ENCODE peak calls at places on chromosomes 13 and 19, in four cellular contexts. S is SK-N-SH, Q is tibial nerve, U is lower lobe of right lung. R is an unnamed sample. For H3K4me1, the result is how much of the 10 kb centered on the place peaks cover.

GRCh38 chr19:36115453-36116343 is at the start of gene TBCB:
- DNase-seq in S (peak), Q (peak), U (peak), R (no peak)

GRCh38 chr13:107721436-107721835 is 493.9 kb downstream of the LIG4 start:
- DNase-seq in U (no peak), Q (no peak), S (peak), R (no peak)

GRCh38 chr13:109336730-109337129 is 449.7 kb downstream of the IRS2 start:
- DNase-seq in Q (no peak), S (no peak), U (no peak), R (no peak)

GRCh38 chr19:7622933-7623685 is 6.2 kb downstream of the XAB2 start:
- DNase-seq in U (no peak), Q (no peak), S (no peak), R (no peak)

GRCh38 chr19:44951179-44952159 is 3.7 kb upstream of the CLPTM1 start:
- DNase-seq in U (no peak), S (peak), Q (peak), R (peak)

GRCh38 chr13:59490651-59491050 is 673.1 kb downstream of the DIAPH3 start:
- DNase-seq in S (no peak), U (no peak), Q (no peak), R (no peak)

GRCh38 chr13:40438999-40439797 is 227.2 kb downstream of the FOXO1 start:
- DNase-seq in S (no peak), Q (no peak), U (no peak), R (no peak)

GRCh38 chr13:107835339-107836018 is 379.9 kb downstream of the LIG4 start:
- DNase-seq in Q (no peak), U (no peak), S (no peak), R (no peak)

GRCh38 chr19:38061294-38061693 is 154.3 kb downstream of the SIPA1L3 start:
- DNase-seq in Q (no peak), S (no peak), U (no peak), R (no peak)

GRCh38 chr13:20411638-20412342 is 113.9 kb downstream of the CRYL1 start:
- DNase-seq in S (no peak), U (no peak), Q (no peak), R (no peak)

GRCh38 chr13:103469771-103470170 is 403.6 kb upstream of the SLC10A2 start:
- DNase-seq in Q (no peak), S (no peak), U (no peak), R (no peak)

GRCh38 chr19:29515706-29516357 is 10.0 kb upstream of the VSTM2B start:
- DNase-seq in U (peak), Q (no peak), S (no peak), R (no peak)

GRCh38 chr19:18507021-18507726 is 14.7 kb downstream of the ELL start:
- DNase-seq in U (no peak), Q (no peak), S (peak), R (no peak)

GRCh38 chr19:18506545-18506944 is 15.3 kb downstream of the ELL start:
- DNase-seq in U (no peak), Q (no peak), S (no peak), R (no peak)

GRCh38 chr19:18506101-18506534 is 15.8 kb downstream of the ELL start:
- DNase-seq in Q (no peak), S (no peak), U (no peak), R (no peak)

GRCh38 chr19:18508585-18508984 is 13.3 kb downstream of the ELL start:
- DNase-seq in U (no peak), S (no peak), Q (no peak), R (no peak)

DNA sequence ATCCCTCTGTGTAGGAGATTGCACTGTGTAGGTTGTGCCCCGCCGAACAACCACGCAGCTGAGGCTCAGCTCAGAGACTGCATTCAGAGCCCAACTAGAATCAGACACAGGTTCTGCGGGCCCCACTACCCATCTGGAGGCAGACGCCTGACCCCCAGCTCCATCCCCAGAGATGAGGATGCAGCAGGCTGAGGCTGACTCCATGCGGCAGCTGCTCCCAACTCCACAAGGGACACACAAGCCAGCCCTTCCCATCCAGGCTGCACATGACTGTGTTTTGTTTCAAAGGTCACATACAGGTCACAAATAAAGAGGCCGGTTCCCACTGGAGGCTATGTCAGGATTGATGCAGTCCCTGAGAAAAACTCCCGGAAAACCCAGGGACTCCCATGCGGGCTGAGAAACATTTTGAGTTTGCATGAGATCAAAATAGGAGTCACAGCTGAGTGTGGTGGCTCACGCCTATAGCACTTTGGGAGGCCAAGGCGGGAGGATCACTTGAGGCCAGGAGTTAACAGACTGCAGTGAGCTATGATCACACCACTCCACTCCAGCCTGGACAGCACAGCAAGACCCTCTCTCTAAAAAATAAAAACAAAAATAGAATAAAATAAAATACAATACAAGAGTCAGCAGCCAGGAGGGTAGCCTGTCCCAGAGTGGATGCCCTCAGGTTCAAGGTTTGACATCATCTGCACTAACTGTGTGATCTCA is 14.0 kb downstream of the ELL start:
- DNase-seq in U (no peak), Q (no peak), S (no peak), R (no peak)
- H3K4me1 ChIP-seq in U (half or more), Q (half or more), S (half or more), R (half or more)

GRCh38 chr19:15649526-15649925 is 8.8 kb downstream of the CYP4F3 start:
- DNase-seq in Q (no peak), S (no peak), U (no peak), R (no peak)

GRCh38 chr19:15656467-15656866 is 15.8 kb downstream of the CYP4F3 start:
- DNase-seq in U (no peak), Q (no peak), S (no peak), R (no peak)

DNA sequence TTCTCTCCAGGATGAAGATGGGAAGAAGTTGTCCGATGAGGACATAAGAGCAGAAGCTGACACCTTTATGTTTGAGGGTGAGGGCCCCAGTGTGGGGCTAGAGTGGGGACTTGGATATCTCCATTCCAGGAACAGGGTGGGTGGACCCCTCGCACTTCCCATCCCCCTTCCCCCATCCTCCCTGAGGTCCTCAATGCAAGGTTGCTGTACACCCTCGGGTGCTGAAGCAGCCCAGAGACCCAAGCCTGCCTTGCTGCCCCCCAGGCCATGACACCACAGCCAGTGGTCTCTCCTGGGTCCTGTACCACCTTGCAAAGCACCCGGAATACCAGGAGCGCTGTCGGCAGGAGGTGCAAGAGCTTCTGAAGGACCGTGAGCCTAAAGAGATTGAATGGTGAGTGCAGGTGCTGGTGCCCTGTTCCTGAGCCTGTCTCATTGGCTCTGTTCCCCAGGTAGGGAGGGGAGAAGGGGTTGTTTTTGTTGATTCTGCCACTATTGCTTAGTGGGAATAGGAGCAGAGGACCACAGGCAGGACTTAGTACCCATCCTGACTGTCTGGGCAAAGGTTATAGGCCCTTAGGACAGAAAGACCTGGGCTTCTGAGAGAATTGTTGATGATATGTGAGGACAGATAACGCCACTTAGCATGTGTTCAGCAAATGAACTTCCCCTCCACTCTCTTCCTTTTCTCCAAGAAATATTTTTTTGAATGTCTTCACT is 12.0 kb downstream of the CYP4F3 start:
- DNase-seq in S (no peak), U (no peak), Q (no peak), R (no peak)
- H3K27ac ChIP-seq in S (no peak), U (no peak), Q (no peak), R (no peak)

GRCh38 chr13:86974251-86974994 is 696.7 kb upstream of the SLITRK5 start:
- DNase-seq in S (no peak), Q (no peak), U (no peak), R (no peak)
- H3K4me1 ChIP-seq in S (under half), Q (under half), U (under half), R (under half)

GRCh38 chr19:18059297-18059696 is 27.4 kb downstream of the IL12RB1 start:
- DNase-seq in U (no peak), S (no peak), Q (no peak), R (no peak)
- H3K27ac ChIP-seq in U (no peak), S (no peak), Q (no peak), R (no peak)

GRCh38 chr13:36973009-36973408 is 26.1 kb downstream of the ALG5 start:
- DNase-seq in S (no peak), U (no peak), Q (no peak), R (no peak)
- H3K4me1 ChIP-seq in S (under half), U (under half), Q (under half), R (under half)

GRCh38 chr19:41334793-41335192 is 18.9 kb downstream of the TGFB1 start:
- DNase-seq in U (no peak), S (no peak), Q (no peak), R (no peak)

GRCh38 chr19:41332000-41332399 is 21.7 kb downstream of the TGFB1 start:
- DNase-seq in S (no peak), Q (no peak), U (no peak), R (no peak)

GRCh38 chr19:41332468-41332867 is 21.3 kb downstream of the TGFB1 start:
- DNase-seq in U (no peak), Q (no peak), S (no peak), R (no peak)

GRCh38 chr19:41330946-41331678 is 21.1 kb downstream of the CCDC97 start:
- DNase-seq in Q (no peak), S (peak), U (no peak), R (no peak)

DNA sequence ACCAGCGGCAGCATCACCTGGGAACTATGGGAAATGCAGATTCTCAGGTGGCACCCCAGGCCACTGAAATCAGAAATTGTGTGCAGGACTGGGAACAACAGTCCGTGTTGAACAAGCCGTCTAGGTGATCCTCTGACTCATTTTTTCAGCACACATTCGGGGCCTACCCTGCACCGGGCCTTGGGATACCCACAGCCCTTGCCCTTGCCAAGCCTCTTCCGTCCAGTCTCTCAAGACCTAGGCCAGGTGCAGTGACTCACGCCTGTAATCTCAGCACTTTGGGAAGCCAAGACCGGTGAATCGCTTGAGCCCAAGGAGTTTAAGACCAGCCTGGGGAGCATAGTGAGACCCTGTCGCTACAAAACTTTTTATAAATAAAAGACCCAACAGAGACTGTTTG is 18.3 kb downstream of the TGFB1 start:
- DNase-seq in Q (no peak), U (no peak), S (no peak), R (no peak)
- H3K27ac ChIP-seq in Q (no peak), U (peak), S (no peak), R (no peak)

GRCh38 chr19:16581971-16582343 is 9.7 kb upstream of the SLC35E1 start:
- DNase-seq in U (no peak), Q (no peak), S (no peak), R (no peak)
- H3K4me1 ChIP-seq in U (half or more), Q (under half), S (half or more), R (half or more)

DNA sequence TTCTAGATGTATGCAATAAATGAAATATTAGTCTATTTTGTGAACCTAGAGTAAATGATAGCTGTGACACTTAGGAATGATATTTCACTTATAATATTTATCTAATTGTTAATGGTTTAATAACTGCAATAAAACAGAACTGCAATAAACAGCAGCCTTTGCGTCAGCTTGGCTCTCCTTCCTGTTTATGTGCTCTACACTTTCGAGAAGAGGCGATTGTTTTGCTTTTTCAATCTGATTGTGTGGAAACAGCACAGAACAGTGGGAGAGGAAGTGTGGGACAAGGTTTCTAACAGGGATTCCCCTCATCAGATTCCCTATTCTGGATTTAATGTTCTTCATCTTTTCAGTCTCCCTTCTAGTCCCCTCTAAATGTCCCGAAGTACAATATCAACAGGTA is 17.3 kb upstream of the TRPC4 start:
- DNase-seq in Q (no peak), U (no peak), S (no peak), R (no peak)
- H3K27ac ChIP-seq in Q (no peak), U (no peak), S (no peak), R (no peak)